ENCODE peak calls at places on chromosomes 7 and 10, in ten cellular contexts. One of them, this sample, is unnamed.

GRCh38 chr7:105691029-105691691 is 109.9 kb upstream of the EFCAB10 start:
- DNase-seq in ovary: no peak
- DNase-seq in glutamatergic neuron: no peak
- DNase-seq in HTR-8/SVneo: peak; percentile 21
- DNase-seq in COR-L47: no peak
- DNase-seq in GM12864: no peak
- DNase-seq in GOT3: no peak
- DNase-seq in NCI-H1417: peak; percentile 48
- DNase-seq in progenitor cell of endocrine pancreas: no peak
- DNase-seq in GM04504: peak; percentile 11
- DNase-seq in this sample: no peak

GRCh38 chr10:110502851-110503301 is 5.2 kb downstream of the DUSP5 start:
- DNase-seq in ovary: peak; percentile 35
- DNase-seq in glutamatergic neuron: no peak
- DNase-seq in HTR-8/SVneo: no peak
- DNase-seq in COR-L47: peak; percentile 25
- DNase-seq in GM12864: peak; percentile 90
- DNase-seq in GOT3: no peak
- DNase-seq in NCI-H1417: no peak
- DNase-seq in progenitor cell of endocrine pancreas: no peak
- DNase-seq in GM04504: peak; percentile 86
- DNase-seq in this sample: peak; percentile 93

GRCh38 chr7:101631224-101631714 is 2.2 kb upstream of the MYL10 start:
- DNase-seq in ovary: no peak
- DNase-seq in glutamatergic neuron: no peak
- DNase-seq in HTR-8/SVneo: no peak
- DNase-seq in COR-L47: no peak
- DNase-seq in GM12864: no peak
- DNase-seq in GOT3: no peak
- DNase-seq in NCI-H1417: no peak
- DNase-seq in progenitor cell of endocrine pancreas: no peak
- DNase-seq in GM04504: no peak
- DNase-seq in this sample: no peak

GRCh38 chr7:90568213-90568612 is 27.9 kb upstream of the CDK14 start:
- DNase-seq in ovary: no peak
- DNase-seq in glutamatergic neuron: no peak
- DNase-seq in HTR-8/SVneo: no peak
- DNase-seq in COR-L47: no peak
- DNase-seq in GM12864: no peak
- DNase-seq in GOT3: no peak
- DNase-seq in NCI-H1417: no peak
- DNase-seq in progenitor cell of endocrine pancreas: no peak
- DNase-seq in GM04504: no peak
- DNase-seq in this sample: no peak

GRCh38 chr10:125038637-125039036 is 96.7 kb downstream of the ZRANB1 start:
- DNase-seq in ovary: no peak
- DNase-seq in glutamatergic neuron: no peak
- DNase-seq in HTR-8/SVneo: no peak
- DNase-seq in COR-L47: no peak
- DNase-seq in GM12864: no peak
- DNase-seq in GOT3: no peak
- DNase-seq in NCI-H1417: no peak
- DNase-seq in progenitor cell of endocrine pancreas: no peak
- DNase-seq in GM04504: no peak
- DNase-seq in this sample: no peak

GRCh38 chr10:69506834-69507643 is 55.8 kb downstream of the TSPAN15 start:
- DNase-seq in ovary: no peak
- DNase-seq in glutamatergic neuron: no peak
- DNase-seq in HTR-8/SVneo: no peak
- DNase-seq in COR-L47: no peak
- DNase-seq in GM12864: no peak
- DNase-seq in GOT3: no peak
- DNase-seq in NCI-H1417: no peak
- DNase-seq in progenitor cell of endocrine pancreas: no peak
- DNase-seq in GM04504: no peak
- DNase-seq in this sample: no peak

GRCh38 chr10:132306951-132307751 is 599 bp downstream of the STK32C start:
- DNase-seq in ovary: no peak
- DNase-seq in glutamatergic neuron: peak; percentile 66
- DNase-seq in HTR-8/SVneo: no peak
- DNase-seq in COR-L47: peak; percentile 64
- DNase-seq in GM12864: no peak
- DNase-seq in GOT3: no peak
- DNase-seq in NCI-H1417: peak; percentile 26
- DNase-seq in progenitor cell of endocrine pancreas: peak; percentile 43
- DNase-seq in GM04504: no peak
- DNase-seq in this sample: no peak

GRCh38 chr7:1246871-1247526 is 14.3 kb downstream of the UNCX start:
- DNase-seq in ovary: no peak
- DNase-seq in glutamatergic neuron: no peak
- DNase-seq in HTR-8/SVneo: no peak
- DNase-seq in COR-L47: no peak
- DNase-seq in GM12864: no peak
- DNase-seq in GOT3: no peak
- DNase-seq in NCI-H1417: no peak
- DNase-seq in progenitor cell of endocrine pancreas: no peak
- DNase-seq in GM04504: no peak
- DNase-seq in this sample: no peak

This sample was measured in GM12878.